ENCODE peak calls at places on chromosomes 12 and 14, in six cellular contexts. W, V, S, N, X and T are unnamed samples.

GRCh38 chr12:131363841-131364425 is 347.0 kb upstream of the SFSWAP start:
- DNase-seq in S (peak), W (no peak), V (no peak), X (no peak), N (no peak), T (no peak)

GRCh38 chr14:72925171-72925759 is 999 bp upstream of the DCAF4 start:
- DNase-seq in S (no peak), W (no peak), N (no peak), V (no peak), X (no peak), T (no peak)

GRCh38 chr12:84842406-84843013 is 70.1 kb downstream of the SLC6A15 start:
- DNase-seq in W (peak), N (peak), S (no peak), X (no peak), V (peak), T (peak)

GRCh38 chr14:33950320-33951182 is at the start of gene EGLN3:
- DNase-seq in N (peak), S (peak), V (peak), W (peak), X (peak), T (peak)

GRCh38 chr12:103742349-103742784 is 98.7 kb downstream of the NT5DC3 start:
- DNase-seq in X (no peak), S (no peak), V (no peak), W (no peak), N (no peak), T (no peak)

GRCh38 chr12:116657921-116658495 is 79.9 kb downstream of the SPRING1 start:
- DNase-seq in S (no peak), N (no peak), X (no peak), W (no peak), V (no peak), T (no peak)

GRCh38 chr12:124862768-124863408 is 776 bp downstream of the SCARB1 start:
- DNase-seq in S (no peak), V (no peak), X (no peak), W (no peak), N (peak), T (peak)

GRCh38 chr12:80837342-80837978 is 100.3 kb downstream of the LIN7A start:
- DNase-seq in S (peak), N (peak), V (peak), X (no peak), W (peak), T (peak)

GRCh38 chr12:75891072-75891471 is 140.5 kb downstream of the PHLDA1 start:
- DNase-seq in V (no peak), S (no peak), N (peak), W (no peak), X (no peak), T (no peak)

GRCh38 chr14:59310644-59311043 is 122.2 kb downstream of the DAAM1 start:
- DNase-seq in W (no peak), V (no peak), S (no peak), X (no peak), N (no peak), T (peak)

GRCh38 chr12:18589316-18589715 is 148.5 kb downstream of the PLCZ1 start:
- DNase-seq in W (no peak), S (no peak), V (no peak), N (no peak), X (no peak), T (peak)

GRCh38 chr12:14239935-14240872 is 125.3 kb upstream of the ATF7IP start:
- DNase-seq in X (peak), V (no peak), W (no peak), N (peak), S (peak), T (no peak)

GRCh38 chr14:53430870-53431269 is 277.7 kb upstream of the DDHD1 start:
- DNase-seq in X (no peak), N (peak), V (no peak), S (no peak), W (peak), T (no peak)

GRCh38 chr12:8449293-8449944 is 6.3 kb upstream of the CLEC6A start:
- DNase-seq in X (no peak), W (no peak), S (peak), N (peak), V (no peak), T (no peak)

GRCh38 chr14:105384041-105384557 is 14.2 kb upstream of the TEX22 start:
- DNase-seq in X (no peak), S (no peak), N (no peak), V (no peak), W (no peak), T (no peak)

GRCh38 chr12:70698345-70698744 is 61.1 kb upstream of the PTPRB start:
- DNase-seq in S (no peak), X (no peak), W (no peak), V (no peak), N (no peak), T (no peak)
- H2AFZ ChIP-seq in S (no peak), X (no peak), W (no peak), V (no peak), N (no peak), T (no peak)

GRCh38 chr12:30002677-30003076 is 218.9 kb upstream of the TMTC1 start:
- DNase-seq in N (no peak), X (no peak), V (no peak), W (no peak), S (no peak), T (no peak)

GRCh38 chr12:29992366-29992765 is 208.6 kb upstream of the TMTC1 start:
- DNase-seq in X (no peak), V (no peak), S (no peak), N (no peak), W (no peak), T (no peak)

GRCh38 chr12:30000401-30000800 is 216.7 kb upstream of the TMTC1 start:
- DNase-seq in S (no peak), N (no peak), V (no peak), W (no peak), X (no peak), T (peak)

GRCh38 chr12:29991924-29992323 is 208.2 kb upstream of the TMTC1 start:
- DNase-seq in V (no peak), S (no peak), N (no peak), W (peak), X (no peak), T (no peak)

DNA sequence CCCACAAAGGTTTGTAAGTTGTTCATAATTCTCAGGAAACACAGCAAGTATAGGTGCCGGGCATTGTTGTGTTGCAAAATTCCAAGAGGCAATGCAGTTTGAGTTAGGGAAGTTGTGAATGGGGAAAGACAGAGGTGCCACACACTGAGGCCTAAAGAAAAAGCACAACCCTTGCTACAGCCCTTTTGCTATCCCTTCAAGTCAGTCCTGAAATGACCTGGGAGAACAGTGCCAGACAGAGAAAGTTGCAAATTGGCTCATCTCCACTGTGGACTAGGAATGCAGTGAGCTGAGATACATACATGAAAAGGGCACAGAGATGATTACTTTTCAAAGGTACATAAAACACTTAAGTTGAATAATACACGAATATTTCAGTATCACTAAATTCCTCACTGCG is 213.3 kb upstream of the TMTC1 start:
- DNase-seq in X (no peak), W (no peak), N (no peak), S (no peak), V (no peak), T (no peak)
- H3K23ac ChIP-seq in X (no peak), W (no peak), N (no peak), S (no peak), V (no peak), T (no peak)

DNA sequence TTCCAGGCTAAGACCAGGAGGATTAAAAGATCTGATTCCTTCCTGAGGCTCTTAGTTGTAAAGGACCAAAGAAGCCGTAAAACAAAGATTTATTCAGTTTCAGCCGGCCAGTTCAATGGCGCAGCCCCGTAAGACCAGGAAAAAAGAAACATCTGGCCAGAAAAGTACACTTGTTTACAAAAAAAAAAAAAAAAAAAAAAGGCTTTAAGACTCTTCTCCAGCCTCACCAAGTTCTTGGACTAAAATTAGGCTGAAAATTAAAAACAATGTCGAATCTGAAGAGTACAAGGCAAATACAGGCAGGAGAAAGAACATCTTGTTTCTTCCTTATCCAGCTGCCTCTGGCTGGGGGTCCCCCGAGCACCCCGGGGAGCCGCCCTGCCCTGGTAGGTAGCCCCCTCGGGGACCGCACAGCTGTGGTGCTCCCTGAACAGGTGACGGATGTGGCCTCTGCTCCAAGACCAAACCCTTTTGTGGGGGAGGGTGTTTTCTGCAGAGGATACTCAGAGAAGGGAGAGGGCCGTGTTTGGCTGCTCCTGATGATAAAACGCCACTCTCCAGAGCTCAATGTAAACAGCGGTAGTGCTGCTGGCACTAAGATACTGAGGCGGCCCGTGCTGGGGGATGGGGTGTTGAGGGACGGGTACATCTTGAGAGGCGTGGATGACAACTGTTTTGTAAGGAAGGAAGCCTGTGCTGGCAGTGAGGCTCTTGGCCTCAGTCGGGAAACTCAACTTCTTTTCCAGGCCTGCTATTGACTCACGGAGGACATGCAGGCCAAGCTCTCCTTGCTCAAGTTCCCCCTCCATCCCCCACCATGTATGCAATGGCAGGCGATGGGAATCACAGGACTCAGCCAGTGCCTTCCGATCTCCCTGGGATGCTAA is 201.0 kb upstream of the DIO3 start:
- DNase-seq in X (no peak), W (no peak), N (no peak), S (no peak), V (no peak), T (no peak)
- H2AFZ ChIP-seq in X (no peak), W (no peak), N (no peak), S (no peak), V (no peak), T (no peak)

DNA sequence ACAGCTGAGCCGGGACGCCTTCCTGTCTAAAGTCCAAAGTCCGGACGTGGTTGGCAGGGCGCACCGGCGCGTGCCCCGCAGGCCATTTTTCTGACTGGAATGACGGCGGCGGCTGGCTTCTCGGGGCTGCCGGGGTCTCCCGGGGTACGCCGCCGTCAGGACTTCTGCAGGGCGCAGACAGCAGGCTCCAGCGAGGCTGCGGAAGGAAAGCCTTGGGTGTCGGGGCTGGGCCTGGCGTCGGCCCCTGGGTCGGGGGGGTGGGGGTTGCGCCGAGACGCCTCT is 32.8 kb downstream of the MIA2 start:
- DNase-seq in V (no peak), X (peak), W (peak), N (no peak), S (no peak), T (no peak)
- H3K23ac ChIP-seq in V (peak), X (no peak), W (peak), N (no peak), S (no peak), T (no peak)

GRCh38 chr12:42910656-42911055 is 321.1 kb upstream of the PRICKLE1 start:
- DNase-seq in V (no peak), N (peak), X (no peak), S (no peak), W (no peak), T (no peak)

GRCh38 chr12:42916143-42916542 is 326.6 kb upstream of the PRICKLE1 start:
- DNase-seq in N (no peak), X (no peak), V (no peak), W (no peak), S (no peak), T (no peak)

GRCh38 chr12:42915426-42915825 is 325.9 kb upstream of the PRICKLE1 start:
- DNase-seq in S (no peak), N (no peak), W (no peak), X (no peak), V (no peak), T (no peak)

DNA sequence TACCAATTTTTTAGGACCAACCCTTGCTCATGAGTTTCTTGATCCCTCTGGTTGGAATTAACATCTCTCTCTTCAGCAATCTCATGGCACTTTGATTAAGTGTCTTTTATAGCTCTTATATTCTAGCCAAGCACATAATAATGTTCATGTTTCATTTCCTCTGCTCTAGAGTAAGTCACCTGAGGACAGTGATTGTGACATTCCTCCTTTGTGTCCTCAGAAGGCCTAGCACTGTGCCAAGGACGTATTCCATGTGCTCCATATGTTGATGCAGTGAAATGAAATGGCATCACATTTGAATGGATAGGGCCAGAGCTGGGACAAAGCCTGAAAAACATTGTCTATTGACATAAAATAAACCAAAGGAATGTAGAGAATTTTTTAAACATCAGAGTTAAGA is 322.8 kb upstream of the PRICKLE1 start:
- DNase-seq in S (no peak), N (no peak), V (no peak), W (no peak), X (no peak), T (no peak)
- H2AFZ ChIP-seq in S (no peak), N (no peak), V (no peak), W (no peak), X (no peak), T (no peak)